ENCODE peak calls at places on chromosomes 16 and 17, in five cellular contexts. Q is iris pigment epithelial cell; N is activated naive CD4-positive, alpha-beta T cell; L is non-pigmented ciliary epithelial cell; Z is T-helper 9 cell. T is an unnamed sample.

GRCh38 chr16:57984443-57985203 is 13.7 kb upstream of the CNGB1 start:
- DNase-seq in Q (peak; percentile 71), N (peak; percentile 88), L (no peak), Z (peak; percentile 92), T (peak; percentile 44)

GRCh38 chr17:3813171-3813570 is 12.2 kb upstream of the ITGAE start:
- DNase-seq in Q (no peak), N (no peak), L (no peak), Z (no peak), T (no peak)

GRCh38 chr16:68528686-68529379 is 10.3 kb upstream of the ZFP90 start:
- DNase-seq in Q (peak; percentile 70), N (peak; percentile 84), L (no peak), Z (peak; percentile 88), T (no peak)

GRCh38 chr17:21551081-21551881 is 141.0 kb upstream of the KCNJ18 start:
- DNase-seq in Q (peak; percentile 92), N (peak; percentile 73), L (peak; percentile 53), Z (peak; percentile 80), T (peak; percentile 32)

GRCh38 chr17:78144736-78145641 is 1.2 kb upstream of the C17orf99 start:
- DNase-seq in Q (no peak), N (no peak), L (no peak), Z (no peak), T (no peak)

GRCh38 chr16:86626284-86626683 is 47.9 kb downstream of the FOXL1 start:
- DNase-seq in Q (no peak), N (no peak), L (no peak), Z (no peak), T (no peak)

GRCh38 chr17:56297142-56297541 is 143.9 kb downstream of the ANKFN1 start:
- DNase-seq in Q (peak; percentile 38), N (no peak), L (no peak), Z (no peak), T (no peak)

GRCh38 chr16:30066882-30067583 is 1.5 kb downstream of the ALDOA start:
- DNase-seq in Q (no peak), N (no peak), L (no peak), Z (no peak), T (no peak)

GRCh38 chr16:47970291-47970931 is 185.4 kb downstream of the ABCC12 start:
- DNase-seq in Q (peak; percentile 47), N (no peak), L (no peak), Z (no peak), T (no peak)

GRCh38 chr16:20944861-20945390 is 44.4 kb downstream of the LYRM1 start:
- DNase-seq in Q (peak; percentile 8), N (no peak), L (no peak), Z (no peak), T (no peak)

GRCh38 chr17:29384901-29385300 is 5.3 kb upstream of the TAOK1 start:
- DNase-seq in Q (peak; percentile 18), N (no peak), L (no peak), Z (no peak), T (no peak)

GRCh38 chr16:47018223-47018891 is 44.9 kb upstream of the DNAJA2 start:
- DNase-seq in Q (peak; percentile 28), N (no peak), L (no peak), Z (peak; percentile 16), T (no peak)

T was measured in BJ.